ENCODE peak calls at places on chromosome 1, in ten cellular contexts. V, D, W, P, C, A, Z, L, S and N are unnamed samples.
A peak's percentile ranks its signal among the peaks of the same experiment; 100 is the strongest.

GRCh38 chr1:1775364-1776226 is 2.7 kb downstream of the NADK start:
- DNase-seq in L (peak; percentile 83), S (no peak), C (no peak), W (no peak), A (peak; percentile 97), Z (no peak), D (no peak), V (no peak), P (no peak), N (no peak)

GRCh38 chr1:173328961-173329360 is 121.8 kb upstream of the TNFSF4 start:
- DNase-seq in Z (no peak), W (no peak), L (no peak), C (no peak), P (no peak), D (no peak), V (no peak), A (no peak), S (no peak), N (no peak)

GRCh38 chr1:238139713-238140112 is 249.0 kb upstream of the ZP4 start:
- DNase-seq in S (no peak), C (no peak), D (no peak), P (no peak), Z (no peak), A (no peak), W (no peak), V (no peak), L (no peak), N (no peak)

GRCh38 chr1:179969962-179970361 is 15.4 kb downstream of the CEP350 start:
- DNase-seq in V (no peak), W (peak; percentile 16), D (no peak), S (no peak), Z (no peak), P (no peak), C (peak; percentile 63), L (no peak), A (no peak), N (no peak)

GRCh38 chr1:54965624-54966340 is 14.6 kb upstream of the TMEM61 start:
- DNase-seq in C (peak; percentile 56), D (no peak), A (no peak), P (no peak), W (no peak), Z (peak; percentile 54), L (peak; percentile 99), V (no peak), S (no peak), N (no peak)

GRCh38 chr1:31880957-31881697 is 57.0 kb downstream of the PTP4A2 start:
- DNase-seq in V (no peak), W (no peak), A (no peak), L (no peak), D (no peak), S (no peak), P (no peak), C (no peak), Z (no peak), N (no peak)

GRCh38 chr1:205849619-205850355 is at the start of gene PM20D1:
- DNase-seq in C (peak; percentile 78), P (no peak), S (peak; percentile 74), Z (peak; percentile 50), A (no peak), W (peak; percentile 24), D (no peak), L (peak; percentile 69), V (peak; percentile 52), N (peak; percentile 90)

GRCh38 chr1:41711581-41711980 is 207.1 kb downstream of the HIVEP3 start:
- DNase-seq in Z (no peak), V (no peak), L (no peak), A (no peak), P (no peak), C (no peak), W (no peak), D (no peak), S (no peak), N (no peak)

GRCh38 chr1:90729484-90730246 is 12.6 kb upstream of the BARHL2 start:
- DNase-seq in P (no peak), A (no peak), V (no peak), L (no peak), Z (no peak), D (no peak), C (no peak), W (no peak), S (no peak), N (peak; percentile 44)

GRCh38 chr1:17661546-17662157 is 93.5 kb upstream of the ACTL8 start:
- DNase-seq in L (peak; percentile 25), A (peak; percentile 43), S (peak; percentile 35), Z (peak; percentile 30), D (peak; percentile 40), P (no peak), C (peak; percentile 54), W (no peak), V (no peak), N (peak; percentile 84)